ENCODE peak calls at places on chromosomes 11 and 22, in seven cellular contexts. E is lower lobe of right lung, F is tibial nerve, W is ovary, Q is endodermal cell, J is GM06990, X is OCI-LY7. A is an unnamed sample.

GRCh38 chr11:68825603-68826002 is 16.1 kb downstream of the CPT1A start:
- DNase-seq in Q (peak), E (no peak), X (peak), F (no peak), J (no peak), W (no peak), A (no peak)

GRCh38 chr22:20437253-20438065 is at the start of gene SCARF2:
- DNase-seq in X (no peak), F (no peak), E (peak), W (peak), Q (peak), J (no peak), A (no peak)

GRCh38 chr11:65357856-65358356 is 3.4 kb downstream of the TIGD3 start:
- DNase-seq in Q (no peak), E (no peak), W (no peak), F (no peak), J (no peak), X (no peak), A (no peak)

GRCh38 chr11:85710912-85711311 is 24.9 kb upstream of the CCDC89 start:
- DNase-seq in X (no peak), Q (no peak), F (no peak), J (no peak), W (no peak), E (no peak), A (no peak)

GRCh38 chr22:37731804-37732471 is 35.1 kb downstream of the TRIOBP start:
- DNase-seq in Q (peak), J (no peak), F (no peak), W (no peak), E (no peak), X (peak), A (no peak)

GRCh38 chr22:45059296-45059695 is 49.5 kb upstream of the PHF21B start:
- DNase-seq in W (no peak), Q (no peak), F (no peak), X (no peak), E (no peak), J (no peak), A (no peak)

GRCh38 chr11:77506857-77507256 is 33.0 kb upstream of the PAK1 start:
- DNase-seq in E (no peak), J (no peak), X (no peak), Q (no peak), F (no peak), W (no peak), A (no peak)

GRCh38 chr11:73528420-73528819 is 69.5 kb downstream of the FAM168A start:
- DNase-seq in J (no peak), X (no peak), Q (peak), W (no peak), F (no peak), E (no peak), A (no peak)

GRCh38 chr11:79200398-79201070 is 240.3 kb downstream of the TENM4 start:
- DNase-seq in E (no peak), X (no peak), W (no peak), Q (no peak), F (no peak), J (no peak), A (peak)

GRCh38 chr11:31628111-31628510 is 118.5 kb downstream of the ELP4 start:
- DNase-seq in E (no peak), Q (no peak), X (no peak), J (no peak), W (no peak), F (no peak), A (no peak)

GRCh38 chr11:97893612-97894011 is 1127.1 kb upstream of the CNTN5 start:
- DNase-seq in F (no peak), X (no peak), W (no peak), J (no peak), E (no peak), Q (no peak), A (no peak)

GRCh38 chr22:30891781-30892180 is 76.8 kb downstream of the MORC2 start:
- DNase-seq in E (no peak), F (no peak), W (no peak), J (no peak), X (no peak), Q (no peak), A (no peak)

GRCh38 chr11:133830931-133831907 is 14.1 kb downstream of the SPATA19 start:
- DNase-seq in X (no peak), E (no peak), W (no peak), J (no peak), Q (peak), F (no peak), A (no peak)

GRCh38 chr11:107624983-107625779 is 34.2 kb downstream of the ELMOD1 start:
- DNase-seq in Q (no peak), X (no peak), E (no peak), F (no peak), J (no peak), W (no peak), A (no peak)

GRCh38 chr22:17368727-17369552 is at the start of gene CECR2:
- DNase-seq in W (peak), F (peak), J (peak), X (peak), E (peak), Q (peak), A (no peak)

GRCh38 chr11:14015711-14016110 is 53.2 kb downstream of the SPON1 start:
- DNase-seq in X (no peak), F (no peak), J (no peak), E (no peak), W (no peak), Q (peak), A (peak)

GRCh38 chr11:18727499-18728236 is 1.7 kb upstream of the IGSF22 start:
- DNase-seq in Q (peak), W (peak), J (no peak), F (peak), X (peak), E (no peak), A (no peak)

GRCh38 chr11:90134420-90135003 is at the start of gene NAALAD2:
- DNase-seq in F (peak), Q (peak), X (no peak), W (peak), E (peak), J (peak), A (peak)

GRCh38 chr22:19874307-19875060 is 19.8 kb upstream of the GNB1L start:
- DNase-seq in J (peak), E (peak), F (no peak), X (no peak), W (peak), Q (peak), A (no peak)

GRCh38 chr11:13105237-13105844 is 96.2 kb downstream of the RASSF10 start:
- DNase-seq in J (no peak), Q (no peak), W (peak), X (no peak), F (no peak), E (no peak), A (no peak)

GRCh38 chr22:20464096-20464614 is 26.5 kb upstream of the SCARF2 start:
- DNase-seq in W (peak), F (no peak), Q (no peak), J (peak), X (peak), E (no peak), A (no peak)

GRCh38 chr22:39927544-39927943 is 26.7 kb downstream of the GRAP2 start:
- DNase-seq in F (no peak), W (no peak), Q (peak), X (no peak), E (no peak), J (no peak), A (no peak)

GRCh38 chr11:75719639-75720239 is 2.1 kb downstream of the MOGAT2 start:
- DNase-seq in J (no peak), F (no peak), X (no peak), E (no peak), Q (no peak), W (no peak), A (no peak)
- H3K4me3 ChIP-seq in J (no peak), F (no peak), X (no peak), E (no peak), Q (no peak), W (no peak), A (no peak)

DNA sequence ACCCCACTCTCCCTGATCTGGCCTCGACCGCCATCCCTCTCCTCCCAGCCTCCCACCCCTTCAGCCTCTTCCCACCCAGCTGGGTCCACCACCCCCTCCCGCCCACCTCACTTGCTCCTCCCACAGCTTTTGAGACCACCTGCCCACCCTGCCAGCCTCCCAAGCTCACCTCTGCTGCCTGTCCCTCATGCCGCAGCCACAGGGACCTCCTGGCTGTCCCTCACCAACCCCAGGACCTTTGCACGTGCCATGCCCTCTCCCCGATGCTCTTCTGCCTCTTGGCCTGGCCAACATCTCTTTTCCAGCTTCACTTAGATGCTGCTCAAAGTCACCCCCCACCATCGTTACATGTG is 6.5 kb downstream of the PNPLA5 start:
- DNase-seq in X (no peak), E (no peak), J (no peak), Q (no peak), F (no peak), W (no peak), A (no peak)
- TF ChIP-seq CTCF in X (peak), E (no peak), J (no peak), Q (no peak), F (no peak), W (no peak), A (no peak)

GRCh38 chr22:28774378-28774777 is 1.9 kb downstream of the CCDC117 start:
- DNase-seq in E (no peak), W (no peak), F (no peak), X (no peak), Q (no peak), J (no peak), A (no peak)
- H3K4me3 ChIP-seq in E (peak), W (no peak), F (no peak), X (no peak), Q (no peak), J (peak), A (no peak)

GRCh38 chr11:91374794-91375193 is 849.8 kb upstream of the FAT3 start:
- DNase-seq in J (no peak), X (no peak), Q (no peak), W (no peak), E (no peak), F (no peak), A (no peak)

DNA sequence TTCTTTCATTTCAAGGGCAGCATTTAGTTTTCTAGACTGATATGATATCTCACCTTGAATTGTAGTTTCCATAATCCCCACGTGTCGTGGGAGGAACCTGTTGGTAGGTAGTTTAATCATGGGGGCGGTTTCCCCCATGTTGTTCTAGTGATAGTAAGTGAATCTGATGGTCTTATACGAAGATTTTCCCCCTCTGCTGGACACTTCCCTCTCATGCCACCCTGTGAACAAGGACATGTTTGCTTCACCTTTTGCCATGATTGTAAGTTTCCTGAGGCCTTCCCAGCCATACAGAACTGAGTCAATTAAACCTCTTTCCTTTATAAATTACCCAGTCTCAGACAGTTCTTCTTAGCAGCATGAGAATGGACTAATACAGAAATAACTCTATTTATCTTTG is 851.1 kb upstream of the FAT3 start:
- DNase-seq in F (no peak), J (no peak), X (no peak), W (no peak), E (no peak), Q (no peak), A (no peak)
- TF ChIP-seq CTCF in F (no peak), J (no peak), X (no peak), W (no peak), E (no peak), Q (peak), A (peak)

GRCh38 chr11:33933607-33934006 is 41.7 kb upstream of the LMO2 start:
- DNase-seq in Q (no peak), J (no peak), E (no peak), F (no peak), X (no peak), W (no peak), A (no peak)

GRCh38 chr11:33932721-33933120 is 40.8 kb upstream of the LMO2 start:
- DNase-seq in W (no peak), Q (peak), X (no peak), F (no peak), J (no peak), E (no peak), A (no peak)

GRCh38 chr11:33928564-33928963 is 36.7 kb upstream of the LMO2 start:
- DNase-seq in F (no peak), J (no peak), X (no peak), E (no peak), Q (no peak), W (no peak), A (no peak)

GRCh38 chr11:33931032-33931431 is 39.2 kb upstream of the LMO2 start:
- DNase-seq in J (no peak), X (no peak), Q (no peak), W (no peak), E (no peak), F (no peak), A (no peak)

GRCh38 chr11:33930317-33931021 is 38.6 kb upstream of the LMO2 start:
- DNase-seq in W (no peak), E (no peak), J (no peak), Q (peak), F (peak), X (no peak), A (no peak)
- H3K4me3 ChIP-seq in W (no peak), E (no peak), J (no peak), Q (no peak), F (no peak), X (no peak), A (no peak)

GRCh38 chr11:71940561-71941219 is 11.8 kb downstream of the RNF121 start:
- DNase-seq in J (no peak), F (no peak), W (no peak), Q (no peak), X (no peak), E (no peak), A (no peak)
- TF ChIP-seq CTCF in J (no peak), F (no peak), W (no peak), Q (no peak), X (no peak), E (no peak), A (no peak)

GRCh38 chr22:46079861-46080821 is 70.2 kb upstream of the PPARA start:
- DNase-seq in Q (no peak), E (peak), J (no peak), F (peak), W (peak), X (no peak), A (no peak)

GRCh38 chr22:46083383-46084350 is 66.7 kb upstream of the PPARA start:
- DNase-seq in F (no peak), J (no peak), E (peak), W (peak), Q (no peak), X (no peak), A (no peak)

GRCh38 chr22:46082633-46083032 is 67.7 kb upstream of the PPARA start:
- DNase-seq in Q (no peak), E (no peak), X (no peak), F (no peak), J (no peak), W (peak), A (no peak)

GRCh38 chr22:46081036-46081830 is 69.1 kb upstream of the PPARA start:
- DNase-seq in Q (no peak), E (peak), F (no peak), J (no peak), X (no peak), W (peak), A (no peak)

DNA sequence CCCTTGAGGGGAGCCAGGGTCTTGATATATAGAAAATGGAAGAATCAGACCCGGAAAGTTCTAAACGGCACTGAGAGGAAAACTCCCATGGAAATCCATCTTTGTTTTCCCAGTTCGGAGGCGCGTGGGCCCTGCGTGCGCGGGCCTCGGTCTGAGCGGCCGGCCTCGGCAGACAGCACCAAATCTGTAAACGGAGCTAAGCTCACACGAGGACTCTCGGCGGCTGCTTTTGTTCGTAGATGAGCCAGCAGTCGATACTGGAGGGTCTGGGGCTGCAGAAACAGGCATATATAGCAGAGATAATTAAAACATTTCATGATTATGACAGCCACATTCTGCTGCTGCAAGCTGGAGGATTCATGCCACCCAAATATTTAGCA is 68.5 kb upstream of the PPARA start:
- DNase-seq in Q (no peak), E (peak), W (peak), J (no peak), F (no peak), X (no peak), A (no peak)
- H3K4me3 ChIP-seq in Q (no peak), E (peak), W (peak), J (no peak), F (peak), X (no peak), A (no peak)